ENCODE peak calls at places on chromosome 2, in six cellular contexts. I is H9, L is IMR-90, B is mesenchymal stem cell, K is neuronal stem cell, J is H1. R is an unnamed sample.

GRCh38 chr2:19488009-19488691 is 129.7 kb upstream of the OSR1 start:
- DNase-seq in B (peak), K (no peak), L (peak), J (no peak), I (no peak), R (peak)

GRCh38 chr2:150626934-150627336 is 139.5 kb upstream of the RND3 start:
- DNase-seq in B (no peak), L (no peak), K (no peak), I (no peak), J (no peak), R (no peak)

GRCh38 chr2:19895535-19895934 is 6.2 kb downstream of the TTC32 start:
- DNase-seq in B (no peak), L (no peak), I (no peak), J (no peak), K (no peak), R (no peak)

GRCh38 chr2:159558479-159558878 is 57.9 kb downstream of the BAZ2B start:
- DNase-seq in B (no peak), J (no peak), L (no peak), K (no peak), I (no peak), R (no peak)

GRCh38 chr2:55838653-55839052 is 84.9 kb downstream of the EFEMP1 start:
- DNase-seq in B (no peak), J (no peak), K (no peak), L (no peak), I (no peak), R (no peak)

GRCh38 chr2:134245340-134245984 is 8.4 kb upstream of the MGAT5 start:
- DNase-seq in L (peak), J (no peak), B (peak), K (peak), I (peak), R (peak)

GRCh38 chr2:84223191-84223590 is 235.9 kb downstream of the SUCLG1 start:
- DNase-seq in L (peak), J (no peak), K (no peak), B (no peak), I (no peak), R (no peak)

GRCh38 chr2:203973676-203974075 is 37.1 kb downstream of the ICOS start:
- DNase-seq in L (no peak), J (no peak), I (no peak), B (no peak), K (no peak), R (no peak)

GRCh38 chr2:156445311-156446218 is 9.4 kb downstream of the GPD2 start:
- DNase-seq in L (peak), K (no peak), J (no peak), B (peak), I (no peak), R (no peak)

GRCh38 chr2:85538507-85539360 is at the start of gene MAT2A:
- DNase-seq in K (peak), B (peak), J (peak), I (peak), L (peak), R (peak)
- H4K8ac ChIP-seq in K (peak), B (peak), J (peak), I (no peak), L (peak), R (peak)

GRCh38 chr2:28269019-28269784 is 123.5 kb upstream of the FOSL2 start:
- DNase-seq in I (no peak), K (no peak), L (peak), J (no peak), B (peak), R (peak)
- H2AFZ ChIP-seq in I (no peak), K (no peak), L (peak), J (peak), B (no peak), R (no peak)

GRCh38 chr2:128330583-128330982 is 11.9 kb upstream of the HS6ST1 start:
- DNase-seq in J (no peak), B (no peak), I (no peak), K (no peak), L (no peak), R (no peak)
- H3K27ac ChIP-seq in J (no peak), B (no peak), I (no peak), K (no peak), L (no peak), R (no peak)

GRCh38 chr2:213664817-213665216 is 380.6 kb downstream of the SPAG16 start:
- DNase-seq in J (no peak), K (no peak), I (no peak), L (no peak), B (no peak), R (no peak)
- H4K8ac ChIP-seq in J (no peak), K (no peak), I (no peak), L (no peak), B (no peak), R (no peak)